ENCODE peak calls at places on chromosomes 4 and X, in nine cellular contexts. H, M, R, Y, P, K, X, B and N are unnamed samples.

GRCh38 chrX:134821370-134821769 is 163.1 kb upstream of the PLAC1 start:
- DNase-seq in R (no peak), M (no peak), B (no peak), H (peak; percentile 44), Y (peak; percentile 65), P (no peak), K (no peak), X (peak; percentile 30), N (no peak)

GRCh38 chr4:70992354-70992753 is 1.1 kb upstream of the DCK start:
- DNase-seq in H (no peak), R (peak; percentile 22), X (no peak), P (no peak), K (no peak), B (no peak), M (no peak), Y (no peak), N (peak; percentile 34)

GRCh38 chr4:2062808-2063524 is 3.8 kb downstream of the NAT8L start:
- DNase-seq in H (no peak), R (no peak), B (no peak), P (no peak), X (no peak), M (peak; percentile 35), K (peak; percentile 68), Y (no peak), N (no peak)

GRCh38 chr4:117400039-117400835 is 314.9 kb upstream of the TRAM1L1 start:
- DNase-seq in M (no peak), R (peak; percentile 87), X (no peak), P (no peak), K (no peak), H (peak; percentile 17), B (no peak), Y (peak; percentile 53), N (no peak)

GRCh38 chr4:1512081-1512737 is 106.0 kb upstream of the NKX1-1 start:
- DNase-seq in P (no peak), B (no peak), M (no peak), H (no peak), R (no peak), X (no peak), K (peak; percentile 54), Y (no peak), N (no peak)

GRCh38 chr4:11228575-11228974 is 200.1 kb downstream of the HS3ST1 start:
- DNase-seq in K (no peak), M (no peak), R (no peak), P (no peak), H (no peak), B (no peak), Y (no peak), X (no peak), N (no peak)

GRCh38 chrX:24245201-24245600 is 68.7 kb downstream of the SUPT20HL2 start:
- DNase-seq in X (no peak), K (no peak), P (no peak), M (no peak), Y (peak; percentile 76), R (peak; percentile 26), H (peak; percentile 71), B (no peak), N (no peak)

GRCh38 chrX:2584216-2584615 is 83.4 kb upstream of the DHRSX start:
- DNase-seq in Y (no peak), B (no peak), M (no peak), X (peak; percentile 29), K (no peak), H (no peak), P (no peak), R (no peak), N (no peak)

GRCh38 chr4:39043697-39044363 is 11.6 kb upstream of the TMEM156 start:
- DNase-seq in K (no peak), X (peak; percentile 14), H (no peak), M (no peak), P (no peak), R (peak; percentile 30), B (no peak), Y (peak; percentile 33), N (no peak)

GRCh38 chrX:19272452-19272851 is 71.3 kb upstream of the PDHA1 start:
- DNase-seq in R (no peak), K (no peak), M (no peak), P (no peak), Y (peak; percentile 1), X (no peak), H (peak; percentile 6), B (no peak), N (no peak)

GRCh38 chrX:136954930-136955329 is 74.4 kb upstream of the RBMX start:
- DNase-seq in R (peak; percentile 31), Y (peak; percentile 33), P (no peak), X (no peak), H (peak; percentile 26), B (no peak), M (no peak), K (no peak), N (peak; percentile 28)